ENCODE peak calls at places on chromosomes 1 and 21, in nine cellular contexts. F, J, W, Q, A, H, N, C and L are unnamed samples.

GRCh38 chr1:31815752-31816484 is at the start of gene SPOCD1:
- DNase-seq in F (peak; percentile 11), N (no peak), J (peak; percentile 74), C (peak; percentile 74), W (peak; percentile 79), Q (peak; percentile 12), H (peak; percentile 79), A (peak; percentile 57), L (peak; percentile 91)

GRCh38 chr1:51282605-51283004 is 46.5 kb downstream of the RNF11 start:
- DNase-seq in C (no peak), F (no peak), J (no peak), A (no peak), H (no peak), Q (no peak), N (no peak), W (no peak), L (no peak)

GRCh38 chr1:92907949-92908684 is 53.1 kb downstream of the DIPK1A start:
- DNase-seq in Q (peak; percentile 46), A (no peak), W (no peak), C (peak; percentile 8), F (no peak), N (no peak), H (no peak), J (no peak), L (no peak)

GRCh38 chr1:168932539-168932938 is 174.0 kb upstream of the ATP1B1 start:
- DNase-seq in A (no peak), H (no peak), J (no peak), W (peak; percentile 33), Q (peak; percentile 41), C (no peak), F (no peak), N (no peak), L (no peak)

GRCh38 chr21:15096146-15096545 is 31.3 kb upstream of the NRIP1 start:
- DNase-seq in W (no peak), A (no peak), J (no peak), N (no peak), F (no peak), Q (no peak), H (no peak), C (no peak), L (no peak)

GRCh38 chr1:244113532-244114320 is 62.6 kb downstream of the ZBTB18 start:
- DNase-seq in A (no peak), W (peak; percentile 30), N (no peak), H (no peak), C (peak; percentile 62), J (no peak), Q (no peak), F (no peak), L (no peak)

GRCh38 chr1:203368624-203369451 is 17.9 kb upstream of the FMOD start:
- DNase-seq in A (no peak), C (no peak), J (no peak), H (peak; percentile 78), W (peak; percentile 95), N (no peak), F (peak; percentile 28), Q (peak; percentile 50), L (peak; percentile 54)

GRCh38 chr1:232911027-232911599 is 39.3 kb upstream of the NTPCR start:
- DNase-seq in W (no peak), H (no peak), J (no peak), N (no peak), A (no peak), Q (no peak), C (no peak), F (no peak), L (no peak)

GRCh38 chr1:115877511-115877910 is 36.6 kb upstream of the NHLH2 start:
- DNase-seq in H (no peak), A (no peak), C (no peak), W (peak; percentile 2), F (no peak), N (peak; percentile 74), J (no peak), Q (peak; percentile 72), L (no peak)

GRCh38 chr1:234862360-234862943 is 252.5 kb upstream of the IRF2BP2 start:
- DNase-seq in J (no peak), N (no peak), A (no peak), C (no peak), H (no peak), F (no peak), Q (no peak), W (no peak), L (no peak)

GRCh38 chr1:7550981-7551380 is 220.1 kb upstream of the VAMP3 start:
- DNase-seq in H (no peak), F (no peak), W (no peak), C (no peak), N (peak; percentile 6), A (no peak), J (no peak), Q (no peak), L (peak; percentile 48)

GRCh38 chr1:232450626-232451025 is 179.3 kb downstream of the SIPA1L2 start:
- DNase-seq in W (no peak), Q (no peak), F (no peak), H (no peak), N (no peak), A (no peak), C (no peak), J (no peak), L (no peak)

GRCh38 chr1:205630241-205630640 is 1.6 kb downstream of the ELK4 start:
- DNase-seq in J (no peak), H (no peak), A (no peak), F (no peak), C (peak; percentile 47), Q (no peak), N (no peak), W (peak; percentile 66), L (no peak)

GRCh38 chr1:208028526-208028925 is 117.6 kb upstream of the CD34 start:
- DNase-seq in H (no peak), W (no peak), C (no peak), J (no peak), A (no peak), Q (no peak), F (no peak), N (no peak), L (no peak)

GRCh38 chr1:33225586-33225985 is 30.7 kb upstream of the ZNF362 start:
- DNase-seq in F (no peak), W (no peak), A (no peak), N (no peak), J (no peak), C (no peak), Q (no peak), H (no peak), L (no peak)

GRCh38 chr1:28156821-28157220 is 19.7 kb downstream of the PTAFR start:
- DNase-seq in N (no peak), Q (no peak), F (no peak), H (no peak), C (no peak), W (peak; percentile 13), J (no peak), A (no peak), L (no peak)

GRCh38 chr1:204875255-204875654 is 4.6 kb downstream of the NFASC start:
- DNase-seq in W (no peak), C (no peak), Q (no peak), H (no peak), J (no peak), N (no peak), A (no peak), F (no peak), L (no peak)

GRCh38 chr1:2165636-2166035 is 28.9 kb downstream of the FAAP20 start:
- DNase-seq in C (no peak), A (no peak), J (no peak), W (no peak), H (no peak), N (no peak), Q (no peak), F (no peak), L (no peak)